ENCODE peak calls at places on chromosomes 6 and 20, in ten cellular contexts. U is fibroblast of lung, A is B cell, E is tibial nerve, S is lower lobe of right lung, H is SK-N-SH, L is GM06990, Y is upper lobe of left lung, V is epithelial cell of esophagus, N is upper lobe of right lung. Z is an unnamed sample.

GRCh38 chr6:85432554-85432953 is 17.3 kb upstream of the NT5E start:
- DNase-seq in U (no peak), A (no peak), E (no peak), S (no peak), H (no peak), L (no peak), Y (no peak), V (no peak), N (no peak), Z (no peak)

GRCh38 chr20:22815584-22815983 is 219.5 kb upstream of the SSTR4 start:
- DNase-seq in U (no peak), A (no peak), E (no peak), S (no peak), H (no peak), L (no peak), Y (no peak), V (no peak), N (no peak), Z (no peak)

GRCh38 chr6:140909156-140909555 is 1223.6 kb upstream of the GJE1 start:
- DNase-seq in U (peak; percentile 50), A (no peak), E (no peak), S (no peak), H (no peak), L (no peak), Y (no peak), V (peak; percentile 18), N (no peak), Z (no peak)

GRCh38 chr20:32966382-32966781 is 37.9 kb downstream of the SUN5 start:
- DNase-seq in U (no peak), A (no peak), E (no peak), S (no peak), H (peak; percentile 2), L (no peak), Y (no peak), V (no peak), N (peak; percentile 20), Z (no peak)

GRCh38 chr6:2353412-2354137 is 108.2 kb upstream of the GMDS start:
- DNase-seq in U (peak; percentile 85), A (peak; percentile 61), E (peak; percentile 61), S (no peak), H (peak; percentile 58), L (peak; percentile 13), Y (no peak), V (peak; percentile 82), N (no peak), Z (peak; percentile 71)

GRCh38 chr6:110490110-110490509 is 13.7 kb upstream of the SLC22A16 start:
- DNase-seq in U (no peak), A (no peak), E (no peak), S (no peak), H (no peak), L (no peak), Y (no peak), V (no peak), N (no peak), Z (no peak)

GRCh38 chr20:3270051-3270450 is 31.1 kb upstream of the SLC4A11 start:
- DNase-seq in U (no peak), A (no peak), E (no peak), S (no peak), H (no peak), L (no peak), Y (no peak), V (no peak), N (no peak), Z (no peak)

GRCh38 chr6:13248053-13248452 is 80.3 kb downstream of the TBC1D7 start:
- DNase-seq in U (peak; percentile 56), A (no peak), E (no peak), S (no peak), H (no peak), L (no peak), Y (no peak), V (peak; percentile 90), N (no peak), Z (peak; percentile 34)

GRCh38 chr20:37278966-37279590 is 10.4 kb upstream of the MANBAL start:
- DNase-seq in U (no peak), A (no peak), E (no peak), S (no peak), H (no peak), L (no peak), Y (no peak), V (peak; percentile 68), N (no peak), Z (no peak)

GRCh38 chr20:37277253-37277593 is 12.2 kb upstream of the MANBAL start:
- DNase-seq in U (no peak), A (no peak), E (no peak), S (no peak), H (no peak), L (no peak), Y (no peak), V (no peak), N (no peak), Z (no peak)

GRCh38 chr20:37273988-37274387 is 12.4 kb upstream of the GHRH start:
- DNase-seq in U (no peak), A (no peak), E (no peak), S (no peak), H (no peak), L (no peak), Y (no peak), V (no peak), N (no peak), Z (no peak)

GRCh38 chr20:37275125-37275524 is 13.5 kb upstream of the GHRH start:
- DNase-seq in U (no peak), A (peak; percentile 53), E (no peak), S (no peak), H (no peak), L (peak; percentile 42), Y (no peak), V (no peak), N (no peak), Z (no peak)

DNA sequence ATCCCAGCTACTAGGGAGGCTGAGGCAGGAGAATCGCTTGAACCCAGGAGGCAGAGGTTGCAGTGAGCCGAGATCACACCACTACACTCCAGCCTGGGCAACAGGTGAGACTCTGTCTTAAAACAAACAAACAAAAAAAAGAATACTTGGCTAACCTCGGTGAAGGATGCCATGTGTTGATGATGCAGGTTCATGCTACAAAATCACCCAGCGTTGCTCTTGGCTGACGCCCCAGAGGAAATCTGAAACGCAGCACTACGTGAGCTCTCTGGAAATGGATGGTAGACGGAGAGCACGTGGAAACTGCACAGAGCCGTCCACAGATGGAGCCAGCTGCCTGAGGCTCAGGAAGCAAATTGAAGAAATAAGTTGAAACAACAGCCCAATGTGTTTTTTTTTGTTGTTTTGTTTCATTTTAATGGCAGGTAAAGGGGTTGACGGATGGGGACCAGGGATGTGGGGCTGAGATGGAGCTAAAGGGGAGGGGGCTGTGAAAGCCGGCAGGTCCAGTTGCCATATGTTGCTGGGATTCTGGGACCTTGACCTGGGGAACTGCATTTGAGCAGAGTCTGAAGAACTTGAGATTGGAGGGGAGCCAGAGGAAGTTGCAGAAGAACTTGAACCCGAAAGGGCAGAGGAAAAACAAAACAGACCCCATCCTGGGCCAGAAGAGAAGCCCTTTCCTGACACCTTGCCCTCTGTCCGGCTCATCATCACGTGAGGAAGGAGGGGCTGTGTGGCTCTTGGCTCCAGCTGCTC is 12.8 kb upstream of the MANBAL start:
- DNase-seq in U (peak; percentile 95), A (peak; percentile 59), E (no peak), S (no peak), H (peak; percentile 63), L (peak; percentile 49), Y (no peak), V (peak; percentile 77), N (no peak), Z (no peak)
- TF ChIP-seq CTCF in U (peak; percentile 56), A (no peak), E (peak; percentile 19), S (no peak), H (peak; percentile 41), L (peak; percentile 58), Y (peak; percentile 11), V (peak; percentile 48), N (peak; percentile 30), Z (no peak)

DNA sequence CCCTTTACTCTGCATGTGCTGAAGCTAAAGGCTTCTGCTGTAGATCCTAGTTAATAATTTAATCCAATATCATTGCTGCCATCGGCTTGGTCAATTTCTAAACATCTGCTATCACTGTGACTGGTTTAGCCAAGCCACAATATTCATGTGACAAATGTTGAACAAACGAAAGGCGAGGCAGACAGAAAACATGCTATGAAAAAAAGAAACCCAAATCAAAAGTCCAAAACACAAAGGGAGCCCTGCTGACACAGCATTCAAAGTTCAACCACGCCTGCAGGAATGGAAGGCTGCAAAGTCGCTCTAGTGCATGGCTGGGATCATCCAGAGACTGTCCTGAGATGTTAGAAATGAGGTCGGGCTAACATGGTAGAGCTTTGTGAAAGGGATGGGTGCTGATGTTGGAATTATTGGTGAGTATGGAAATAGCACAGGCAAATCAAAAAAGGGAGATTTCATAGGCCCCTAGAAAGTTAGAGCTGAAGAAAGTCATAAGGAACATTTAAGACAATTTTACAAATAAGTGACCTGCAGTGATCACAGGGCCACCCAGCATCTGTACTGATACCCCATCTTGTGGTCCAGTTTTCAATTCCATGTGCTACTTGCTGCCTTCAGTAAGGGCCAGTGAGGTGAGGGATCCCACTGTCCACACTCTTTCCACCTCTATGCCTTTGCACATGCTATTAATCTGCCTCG is 8.8 kb upstream of the NHSL1 start:
- DNase-seq in U (no peak), A (no peak), E (no peak), S (no peak), H (no peak), L (no peak), Y (no peak), V (no peak), N (no peak), Z (no peak)
- TF ChIP-seq CTCF in U (no peak), A (no peak), E (no peak), S (no peak), H (no peak), L (no peak), Y (no peak), V (peak; percentile 2), N (no peak), Z (no peak)

DNA sequence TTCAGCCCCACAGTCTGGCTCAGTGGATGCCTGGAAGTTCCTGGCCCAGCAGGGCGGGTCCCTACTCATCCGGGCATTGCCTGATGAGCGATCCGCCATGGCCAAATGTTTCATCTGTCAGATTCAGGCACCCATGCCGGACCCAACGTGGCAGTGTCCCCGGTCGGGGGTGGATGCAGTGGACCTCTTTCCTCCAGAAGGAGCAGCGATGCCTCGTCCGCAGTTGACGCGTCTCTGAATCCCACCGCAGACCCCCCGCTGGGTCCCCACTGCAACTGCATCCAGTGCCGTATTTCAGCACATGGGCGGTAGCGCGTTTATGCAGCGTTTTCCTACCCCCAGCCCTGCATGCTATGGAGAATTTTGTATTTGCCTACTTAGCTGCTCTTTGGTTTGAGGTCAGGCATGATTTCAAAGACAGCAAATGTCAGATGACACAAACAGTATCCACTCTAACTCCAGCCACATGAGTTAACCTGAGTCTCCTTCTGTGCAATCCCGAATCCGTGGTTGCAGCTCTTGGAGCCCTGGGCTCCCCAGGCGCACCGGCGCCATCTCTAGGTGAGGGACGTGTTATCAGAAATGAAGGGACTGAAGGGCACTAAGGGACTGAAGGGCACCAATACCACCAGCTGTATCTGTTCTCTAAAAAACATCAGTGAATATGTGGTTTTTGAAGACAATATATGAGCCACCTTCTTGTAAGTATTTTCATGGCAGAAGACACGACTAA is 72.6 kb upstream of the THBS2 start:
- DNase-seq in U (peak; percentile 59), A (no peak), E (no peak), S (no peak), H (peak; percentile 33), L (no peak), Y (peak; percentile 65), V (peak; percentile 61), N (no peak), Z (no peak)
- TF ChIP-seq CTCF in U (peak; percentile 49), A (no peak), E (no peak), S (no peak), H (peak; percentile 61), L (no peak), Y (no peak), V (peak; percentile 64), N (no peak), Z (no peak)

DNA sequence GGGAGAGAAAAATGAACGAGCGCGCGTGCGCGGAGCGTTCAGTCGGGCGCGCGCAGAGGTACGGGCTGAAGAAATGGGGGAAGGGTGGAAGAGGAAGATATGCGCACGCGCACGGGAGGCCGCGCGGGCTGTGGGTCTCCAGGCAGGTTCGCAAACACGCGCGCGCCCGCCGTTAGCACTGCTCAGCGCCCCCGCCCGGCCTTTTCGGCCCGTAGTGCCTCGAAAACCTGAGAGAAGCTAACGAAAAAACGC is 393 bp downstream of the BCLAF1 start:
- DNase-seq in U (peak; percentile 90), A (peak; percentile 97), E (peak; percentile 85), S (peak; percentile 95), H (peak; percentile 89), L (peak; percentile 95), Y (peak; percentile 97), V (peak; percentile 90), N (peak; percentile 96), Z (peak; percentile 92)
- TF ChIP-seq CTCF in U (no peak), A (peak; percentile 3), E (no peak), S (peak; percentile 44), H (no peak), L (peak; percentile 3), Y (no peak), V (no peak), N (no peak), Z (no peak)